ENCODE peak calls at places on chromosomes 16 and 17, in seven cellular contexts. H, P, Y, G, U, R and F are unnamed samples.

GRCh38 chr16:11552445-11552844 is 34.3 kb downstream of the LITAF start:
- DNase-seq in H (no peak), P (no peak), Y (no peak), G (no peak), U (no peak), R (no peak), F (no peak)

GRCh38 chr17:40936437-40936971 is 942 bp downstream of the KRT23 start:
- DNase-seq in H (no peak), P (no peak), Y (no peak), G (no peak), U (no peak), R (no peak), F (no peak)

GRCh38 chr17:72287586-72287985 is 166.8 kb downstream of the SOX9 start:
- DNase-seq in H (no peak), P (no peak), Y (no peak), G (peak; percentile 91), U (no peak), R (no peak), F (no peak)

GRCh38 chr17:1870592-1870991 is 40.8 kb downstream of the RPA1 start:
- DNase-seq in H (no peak), P (no peak), Y (no peak), G (no peak), U (no peak), R (peak; percentile 87), F (no peak)

GRCh38 chr16:89490386-89491237 is at the start of gene ANKRD11:
- DNase-seq in H (peak; percentile 93), P (peak; percentile 99), Y (peak; percentile 64), G (peak; percentile 100), U (peak; percentile 99), R (peak; percentile 100), F (peak; percentile 99)

GRCh38 chr17:35289222-35289621 is 46.4 kb downstream of the SLFN5 start:
- DNase-seq in H (no peak), P (no peak), Y (no peak), G (no peak), U (no peak), R (peak; percentile 13), F (no peak)

GRCh38 chr17:9414471-9414870 is 161.1 kb downstream of the STX8 start:
- DNase-seq in H (no peak), P (no peak), Y (no peak), G (no peak), U (no peak), R (no peak), F (no peak)

GRCh38 chr16:476039-476438 is 50.6 kb downstream of the RAB11FIP3 start:
- DNase-seq in H (no peak), P (no peak), Y (no peak), G (no peak), U (no peak), R (no peak), F (no peak)

GRCh38 chr16:88920618-88921602 is 54.5 kb upstream of the PABPN1L start:
- DNase-seq in H (no peak), P (peak; percentile 78), Y (no peak), G (peak; percentile 78), U (peak; percentile 60), R (no peak), F (no peak)

GRCh38 chr17:64128787-64129514 is 993 bp downstream of the ERN1 start:
- DNase-seq in H (no peak), P (peak; percentile 32), Y (no peak), G (no peak), U (peak; percentile 18), R (no peak), F (no peak)

GRCh38 chr17:52064791-52065211 is 93.7 kb downstream of the CA10 start:
- DNase-seq in H (no peak), P (no peak), Y (no peak), G (no peak), U (no peak), R (no peak), F (no peak)

GRCh38 chr16:89723279-89724250 is 2.2 kb downstream of the ZNF276 start:
- DNase-seq in H (peak; percentile 37), P (no peak), Y (no peak), G (no peak), U (peak; percentile 93), R (peak; percentile 97), F (peak; percentile 56)

GRCh38 chr16:55853114-55853513 is 20.2 kb upstream of the CES1 start:
- DNase-seq in H (no peak), P (no peak), Y (no peak), G (no peak), U (no peak), R (no peak), F (no peak)

GRCh38 chr17:42472709-42473521 is 14.2 kb downstream of the ATP6V0A1 start:
- DNase-seq in H (no peak), P (no peak), Y (no peak), G (no peak), U (no peak), R (no peak), F (no peak)

GRCh38 chr17:29862127-29862526 is 67.9 kb downstream of the SSH2 start:
- DNase-seq in H (no peak), P (no peak), Y (no peak), G (no peak), U (no peak), R (no peak), F (no peak)

GRCh38 chr17:4480929-4481898 is 17.5 kb upstream of the SPNS2 start:
- DNase-seq in H (no peak), P (no peak), Y (no peak), G (peak; percentile 71), U (peak; percentile 75), R (peak; percentile 84), F (peak; percentile 76)

GRCh38 chr17:72311004-72311403 is 190.2 kb downstream of the SOX9 start:
- DNase-seq in H (no peak), P (no peak), Y (no peak), G (no peak), U (no peak), R (no peak), F (no peak)